ENCODE peak calls at places on chromosomes 13 and 19, in six cellular contexts. R, L, F, A, T and X are unnamed samples.

GRCh38 chr19:28703400-28703956 is 509.5 kb downstream of the UQCRFS1 start:
- DNase-seq in R (no peak), A (no peak), T (no peak), L (no peak), F (no peak), X (no peak)

GRCh38 chr13:44312898-44313551 is 60.6 kb upstream of the SERP2 start:
- DNase-seq in T (no peak), L (no peak), R (no peak), A (no peak), F (no peak), X (no peak)

GRCh38 chr19:49954092-49954825 is 6.7 kb downstream of the SIGLEC11 start:
- DNase-seq in F (no peak), A (no peak), T (no peak), R (no peak), L (peak), X (no peak)

GRCh38 chr19:1862424-1863307 is 713 bp downstream of the KLF16 start:
- DNase-seq in T (no peak), R (no peak), A (peak), F (no peak), L (peak), X (no peak)

GRCh38 chr13:31967155-31967554 is 64.4 kb upstream of the FRY start:
- DNase-seq in R (no peak), F (no peak), L (no peak), T (no peak), A (no peak), X (no peak)

GRCh38 chr13:51364404-51365008 is 25.0 kb downstream of the SERPINE3 start:
- DNase-seq in T (no peak), F (no peak), R (no peak), A (no peak), L (no peak), X (no peak)

GRCh38 chr19:54345938-54346386 is 7.0 kb upstream of the LILRA4 start:
- DNase-seq in L (no peak), F (no peak), R (no peak), A (no peak), T (no peak), X (no peak)

GRCh38 chr19:16342002-16342715 is 17.5 kb downstream of the KLF2 start:
- DNase-seq in L (no peak), T (peak), A (peak), R (no peak), F (no peak), X (no peak)